ENCODE peak calls at places on chromosomes 1 and 21, in ten cellular contexts. M, Y, Q, R, A, T, H, Z, E and G are unnamed samples. For H3K36me3, the result is how much of the 10 kb centered on the place peaks cover.

GRCh38 chr1:54962612-54963395 is 17.6 kb upstream of the TMEM61 start:
- DNase-seq in M (no peak), Y (no peak), Q (no peak), R (no peak), A (no peak), T (no peak), H (no peak), Z (no peak), E (no peak), G (no peak)

GRCh38 chr1:53561488-53562115 is 102.4 kb downstream of the DMRTB1 start:
- DNase-seq in M (no peak), Y (no peak), Q (no peak), R (no peak), A (peak), T (peak), H (no peak), Z (peak), E (no peak), G (no peak)

GRCh38 chr1:21216835-21217811 is 40.4 kb upstream of the EIF4G3 start:
- DNase-seq in M (peak), Y (no peak), Q (peak), R (peak), A (peak), T (peak), H (peak), Z (peak), E (no peak), G (peak)

GRCh38 chr1:11488966-11489625 is 10.1 kb downstream of the DISP3 start:
- DNase-seq in M (no peak), Y (no peak), Q (no peak), R (no peak), A (no peak), T (peak), H (no peak), Z (no peak), E (no peak), G (no peak)

GRCh38 chr1:183270541-183271141 is 84.6 kb downstream of the LAMC2 start:
- DNase-seq in M (peak), Y (no peak), Q (no peak), R (no peak), A (no peak), T (peak), H (no peak), Z (peak), E (no peak), G (no peak)

GRCh38 chr1:10253755-10254154 is 43.4 kb downstream of the KIF1B start:
- DNase-seq in M (peak), Y (no peak), Q (no peak), R (peak), A (no peak), T (no peak), H (no peak), Z (no peak), E (no peak), G (peak)

GRCh38 chr1:4963251-4963650 is 308.8 kb downstream of the AJAP1 start:
- DNase-seq in M (no peak), Y (no peak), Q (no peak), R (no peak), A (no peak), T (no peak), H (no peak), Z (no peak), E (no peak), G (peak)

GRCh38 chr1:64038119-64038518 is 165.3 kb upstream of the UBE2U start:
- DNase-seq in M (no peak), Y (no peak), Q (no peak), R (no peak), A (no peak), T (no peak), H (no peak), Z (no peak), E (no peak), G (no peak)

GRCh38 chr1:45679123-45679522 is 7.2 kb downstream of the GPBP1L1 start:
- DNase-seq in M (peak), Y (no peak), Q (no peak), R (no peak), A (no peak), T (no peak), H (no peak), Z (no peak), E (no peak), G (peak)

GRCh38 chr1:223329252-223329651 is 34.7 kb downstream of the SUSD4 start:
- DNase-seq in M (no peak), Y (no peak), Q (no peak), R (no peak), A (no peak), T (no peak), H (no peak), Z (no peak), E (no peak), G (no peak)

GRCh38 chr1:61101461-61102440 is 19.4 kb downstream of the NFIA start:
- DNase-seq in M (no peak), Y (no peak), Q (no peak), R (no peak), A (no peak), T (no peak), H (no peak), Z (no peak), E (no peak), G (no peak)

GRCh38 chr1:18480315-18481189 is at the start of gene KLHDC7A:
- DNase-seq in M (no peak), Y (no peak), Q (no peak), R (no peak), A (peak), T (peak), H (peak), Z (peak), E (no peak), G (no peak)

GRCh38 chr1:44805311-44806024 is 1.7 kb downstream of the DYNLT4 start:
- DNase-seq in M (no peak), Y (no peak), Q (no peak), R (no peak), A (no peak), T (peak), H (no peak), Z (peak), E (no peak), G (no peak)

GRCh38 chr1:207832796-207833195 is 78.1 kb downstream of the CD34 start:
- DNase-seq in M (no peak), Y (no peak), Q (no peak), R (no peak), A (no peak), T (no peak), H (no peak), Z (no peak), E (no peak), G (no peak)

GRCh38 chr1:1616045-1616821 is 933 bp downstream of the MIB2 start:
- DNase-seq in M (peak), Y (no peak), Q (no peak), R (no peak), A (peak), T (no peak), H (peak), Z (peak), E (no peak), G (peak)

GRCh38 chr1:15833842-15834405 is 13.6 kb upstream of the SPEN start:
- DNase-seq in M (no peak), Y (no peak), Q (no peak), R (no peak), A (no peak), T (no peak), H (no peak), Z (no peak), E (no peak), G (peak)

GRCh38 chr1:241181471-241181870 is 175.5 kb downstream of the RGS7 start:
- DNase-seq in M (no peak), Y (no peak), Q (no peak), R (no peak), A (no peak), T (no peak), H (no peak), Z (no peak), E (no peak), G (no peak)

GRCh38 chr1:118118469-118118868 is 66.6 kb downstream of the SPAG17 start:
- DNase-seq in M (no peak), Y (no peak), Q (peak), R (no peak), A (no peak), T (no peak), H (peak), Z (no peak), E (no peak), G (no peak)

GRCh38 chr1:230172016-230172356 is 104.9 kb downstream of the GALNT2 start:
- DNase-seq in M (no peak), Y (no peak), Q (no peak), R (peak), A (no peak), T (no peak), H (peak), Z (no peak), E (no peak), G (no peak)

GRCh38 chr1:169051171-169051570 is 55.3 kb upstream of the ATP1B1 start:
- DNase-seq in M (no peak), Y (no peak), Q (no peak), R (no peak), A (peak), T (no peak), H (no peak), Z (no peak), E (no peak), G (no peak)

GRCh38 chr1:68015369-68015768 is 35.1 kb downstream of the DIRAS3 start:
- DNase-seq in M (no peak), Y (no peak), Q (no peak), R (no peak), A (no peak), T (no peak), H (no peak), Z (peak), E (no peak), G (no peak)

GRCh38 chr1:151568626-151569088 is 28.5 kb downstream of the TUFT1 start:
- DNase-seq in M (no peak), Y (no peak), Q (no peak), R (no peak), A (no peak), T (no peak), H (no peak), Z (no peak), E (no peak), G (no peak)

GRCh38 chr1:112808861-112809684 is 93.9 kb upstream of the PPM1J start:
- DNase-seq in M (peak), Y (no peak), Q (peak), R (peak), A (peak), T (peak), H (peak), Z (peak), E (no peak), G (peak)

GRCh38 chr1:168202941-168203654 is 22.7 kb upstream of the SFT2D2 start:
- DNase-seq in M (peak), Y (no peak), Q (no peak), R (peak), A (no peak), T (no peak), H (no peak), Z (no peak), E (no peak), G (peak)

GRCh38 chr1:230900984-230901383 is 32.7 kb upstream of the C1orf198 start:
- DNase-seq in M (no peak), Y (no peak), Q (no peak), R (no peak), A (no peak), T (no peak), H (no peak), Z (no peak), E (no peak), G (no peak)

GRCh38 chr1:214977133-214977532 is 105.4 kb upstream of the KCNK2 start:
- DNase-seq in M (no peak), Y (no peak), Q (no peak), R (no peak), A (no peak), T (no peak), H (no peak), Z (no peak), E (no peak), G (no peak)

GRCh38 chr1:153404768-153405167 is 11.6 kb upstream of the S100A7A start:
- DNase-seq in M (no peak), Y (no peak), Q (no peak), R (no peak), A (peak), T (peak), H (peak), Z (peak), E (no peak), G (peak)

GRCh38 chr1:89821322-89822108 is 683 bp downstream of the LRRC8D start:
- DNase-seq in M (peak), Y (no peak), Q (no peak), R (no peak), A (peak), T (peak), H (peak), Z (peak), E (no peak), G (peak)

GRCh38 chr21:17612023-17612564 is 607 bp downstream of the BTG3 start:
- DNase-seq in M (peak), Y (no peak), Q (no peak), R (peak), A (peak), T (peak), H (peak), Z (peak), E (peak), G (peak)

GRCh38 chr1:17636612-17637011 is 97.1 kb downstream of the ARHGEF10L start:
- DNase-seq in M (peak), Y (no peak), Q (no peak), R (no peak), A (no peak), T (no peak), H (no peak), Z (no peak), E (no peak), G (no peak)

GRCh38 chr1:211415700-211416099 is 76.3 kb downstream of the RD3 start:
- DNase-seq in M (no peak), Y (no peak), Q (no peak), R (no peak), A (no peak), T (no peak), H (no peak), Z (no peak), E (no peak), G (no peak)
- TF ChIP-seq POLR2A in M (no peak), Y (no peak), Q (no peak), R (no peak), A (no peak), T (no peak), H (no peak), Z (no peak), E (no peak), G (no peak)

DNA sequence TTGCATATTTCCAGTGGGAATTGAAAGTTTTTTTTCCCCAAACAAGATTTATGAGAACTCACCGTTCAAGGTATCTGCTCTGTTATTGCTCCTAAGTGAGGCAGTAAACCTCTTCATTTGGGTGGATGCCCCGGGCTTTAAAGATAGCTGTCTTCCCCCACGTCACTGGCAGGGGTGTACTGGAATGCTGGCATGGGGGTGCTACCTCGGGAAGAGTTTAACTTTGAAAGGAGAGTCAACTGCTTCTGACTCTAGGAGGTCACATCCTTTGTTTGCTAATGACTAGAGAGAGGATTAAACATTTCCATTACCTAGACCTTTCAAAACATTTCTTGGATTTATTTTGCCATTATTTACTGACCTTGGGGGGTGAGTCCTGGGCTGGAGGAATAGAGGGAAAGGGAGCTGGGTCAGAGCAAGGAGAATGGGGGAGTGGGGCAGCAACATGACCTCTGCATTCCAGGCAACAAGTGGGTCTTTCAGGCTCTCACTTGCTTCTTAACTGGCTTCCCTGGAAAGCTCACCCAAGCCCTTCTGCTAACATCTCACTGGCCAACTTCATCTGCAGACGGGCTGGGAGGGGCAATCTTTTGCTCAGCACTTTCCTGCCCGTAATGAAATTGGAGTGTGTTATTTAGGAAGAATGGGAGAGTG is 204.4 kb downstream of the CAMTA1 start:
- DNase-seq in M (no peak), Y (no peak), Q (no peak), R (no peak), A (no peak), T (peak), H (no peak), Z (no peak), E (no peak), G (no peak)
- H3K36me3 ChIP-seq in M (under half), Y (under half), Q (under half), R (under half), A (under half), T (under half), H (under half), Z (under half), E (under half), G (under half)

GRCh38 chr1:103525114-103525606 is 339 bp upstream of the RNPC3 start:
- DNase-seq in M (peak), Y (no peak), Q (no peak), R (peak), A (no peak), T (peak), H (no peak), Z (no peak), E (peak), G (peak)

GRCh38 chr1:103527331-103527730 is 1.8 kb downstream of the RNPC3 start:
- DNase-seq in M (no peak), Y (no peak), Q (no peak), R (no peak), A (no peak), T (no peak), H (no peak), Z (no peak), E (no peak), G (no peak)

GRCh38 chr1:103529746-103530145 is 4.2 kb downstream of the RNPC3 start:
- DNase-seq in M (peak), Y (no peak), Q (no peak), R (no peak), A (no peak), T (peak), H (no peak), Z (no peak), E (no peak), G (peak)

GRCh38 chr1:103523346-103523745 is 2.2 kb upstream of the RNPC3 start:
- DNase-seq in M (no peak), Y (no peak), Q (no peak), R (no peak), A (no peak), T (no peak), H (no peak), Z (no peak), E (no peak), G (no peak)

DNA sequence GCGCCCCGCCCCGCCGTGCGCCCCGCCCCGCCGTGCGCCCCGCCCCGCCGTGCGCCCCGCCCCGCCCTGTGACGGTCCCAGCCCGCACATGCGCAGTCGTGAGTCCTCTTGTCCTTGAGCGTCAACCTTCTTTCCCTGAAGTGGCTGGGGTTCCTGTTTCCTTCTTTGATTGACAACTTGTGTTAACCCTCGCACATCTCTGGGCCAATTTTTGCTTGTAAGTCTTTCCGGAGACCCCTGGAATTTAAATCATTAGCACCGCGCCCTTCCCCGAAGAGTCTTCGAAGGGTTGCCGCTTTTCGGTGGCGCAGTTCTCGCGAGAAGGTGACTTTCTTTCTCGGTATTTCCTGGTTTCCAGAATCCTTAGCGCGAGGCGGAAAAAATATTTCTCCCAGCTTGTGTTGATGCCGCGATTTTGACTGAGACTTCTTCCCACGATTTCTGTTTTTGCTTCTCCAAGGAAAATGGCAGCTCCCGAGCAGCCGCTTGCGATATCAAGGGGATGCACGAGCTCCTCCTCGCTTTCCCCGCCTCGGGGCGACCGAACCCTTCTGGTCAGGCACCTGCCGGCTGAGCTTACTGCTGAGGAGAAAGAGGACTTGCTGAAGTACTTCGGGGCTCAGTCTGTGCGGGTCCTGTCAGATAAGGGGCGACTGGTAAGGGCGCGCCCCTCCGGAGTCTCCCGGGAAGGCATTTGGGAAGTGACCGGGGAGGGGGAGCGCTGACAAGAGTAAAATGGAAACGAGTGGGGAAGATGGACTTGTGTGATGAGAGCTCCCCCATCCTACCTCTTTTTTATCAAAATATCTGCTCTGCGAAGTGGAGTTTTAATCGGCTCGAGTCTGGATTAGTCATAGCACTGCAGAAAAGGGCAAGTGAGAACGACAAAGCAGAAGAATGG is at the start of gene RNPC3:
- DNase-seq in M (peak), Y (peak), Q (peak), R (peak), A (peak), T (peak), H (peak), Z (peak), E (peak), G (peak)
- TF ChIP-seq POLR2A in M (peak), Y (peak), Q (peak), R (peak), A (peak), T (no peak), H (peak), Z (no peak), E (no peak), G (peak)

GRCh38 chr21:45632165-45632896 is 11.2 kb upstream of the PCBP3 start:
- DNase-seq in M (no peak), Y (no peak), Q (no peak), R (no peak), A (no peak), T (no peak), H (no peak), Z (no peak), E (no peak), G (no peak)
- H3K36me3 ChIP-seq in M (under half), Y (under half), Q (under half), R (under half), A (under half), T (under half), H (under half), Z (under half), E (under half), G (under half)

GRCh38 chr1:6601865-6602668 is 602 bp downstream of the KLHL21 start:
- DNase-seq in M (peak), Y (no peak), Q (no peak), R (peak), A (peak), T (peak), H (peak), Z (peak), E (no peak), G (peak)

GRCh38 chr1:6602669-6603423 is at the start of gene KLHL21:
- DNase-seq in M (peak), Y (no peak), Q (peak), R (peak), A (peak), T (peak), H (peak), Z (peak), E (peak), G (peak)

GRCh38 chr1:6600410-6601048 is 2.1 kb downstream of the KLHL21 start:
- DNase-seq in M (peak), Y (no peak), Q (no peak), R (no peak), A (no peak), T (no peak), H (no peak), Z (no peak), E (no peak), G (no peak)

GRCh38 chr1:6599141-6599975 is 3.3 kb downstream of the KLHL21 start:
- DNase-seq in M (no peak), Y (no peak), Q (no peak), R (no peak), A (peak), T (peak), H (no peak), Z (no peak), E (no peak), G (peak)

GRCh38 chr1:6601049-6601864 is 1.4 kb downstream of the KLHL21 start:
- DNase-seq in M (peak), Y (no peak), Q (peak), R (peak), A (peak), T (peak), H (peak), Z (peak), E (peak), G (peak)
- TF ChIP-seq POLR2A in M (peak), Y (no peak), Q (peak), R (peak), A (peak), T (no peak), H (no peak), Z (no peak), E (peak), G (peak)